ENCODE peak calls at places on chromosomes 4 and X, in six cellular contexts. Y, S, U, W, E and F are unnamed samples.
A peak's percentile ranks its signal among the peaks of the same experiment; 100 is the strongest.

GRCh38 chrX:107288676-107289075 is 82.3 kb downstream of the DNAAF6 start:
- DNase-seq in Y (no peak), S (no peak), U (no peak), W (no peak), E (no peak), F (no peak)

GRCh38 chrX:49191033-49191871 is 5.1 kb upstream of the PRICKLE3 start:
- DNase-seq in U (peak; percentile 81), S (peak; percentile 99), Y (peak; percentile 96), W (peak; percentile 91), E (peak; percentile 86), F (peak; percentile 98)

GRCh38 chr4:31175242-31175910 is 455.2 kb downstream of the PCDH7 start:
- DNase-seq in W (no peak), S (peak; percentile 30), E (no peak), Y (no peak), U (no peak), F (no peak)

GRCh38 chr4:21415728-21416127 is 532.8 kb downstream of the KCNIP4 start:
- DNase-seq in Y (no peak), W (no peak), S (no peak), U (no peak), E (no peak), F (no peak)

GRCh38 chr4:128558896-128559669 is 250.4 kb upstream of the JADE1 start:
- DNase-seq in Y (no peak), U (no peak), W (no peak), S (no peak), E (no peak), F (no peak)

GRCh38 chrX:141857479-141857878 is 19.4 kb downstream of the MAGEC3 start:
- DNase-seq in U (no peak), S (no peak), E (no peak), W (no peak), Y (no peak), F (no peak)

GRCh38 chr4:34814266-34814665 is 1430.0 kb downstream of the ARAP2 start:
- DNase-seq in Y (no peak), W (no peak), E (no peak), S (no peak), U (no peak), F (no peak)

GRCh38 chrX:103520391-103520790 is 1.1 kb upstream of the RAB40A start:
- DNase-seq in S (no peak), U (no peak), Y (no peak), E (no peak), W (no peak), F (no peak)

GRCh38 chr4:3769642-3770184 is 3.5 kb downstream of the ADRA2C start:
- DNase-seq in W (no peak), S (no peak), E (no peak), U (no peak), Y (no peak), F (no peak)

GRCh38 chr4:106583567-106583966 is 215.0 kb upstream of the GIMD1 start:
- DNase-seq in Y (no peak), E (no peak), W (no peak), U (no peak), S (peak; percentile 45), F (no peak)

GRCh38 chr4:946517-947471 is 14.5 kb downstream of the TMEM175 start:
- DNase-seq in S (no peak), E (no peak), W (no peak), Y (peak; percentile 16), U (no peak), F (no peak)

GRCh38 chr4:173332963-173333657 is 1.0 kb downstream of the HMGB2 start:
- DNase-seq in W (no peak), U (no peak), E (no peak), S (no peak), Y (no peak), F (peak; percentile 33)

GRCh38 chr4:4559596-4559995 is 17.7 kb upstream of the STX18 start:
- DNase-seq in S (no peak), U (no peak), W (no peak), Y (no peak), E (no peak), F (no peak)

GRCh38 chr4:3261411-3262207 is 12.7 kb downstream of the MSANTD1 start:
- DNase-seq in E (no peak), U (peak; percentile 6), S (no peak), Y (no peak), W (no peak), F (no peak)

GRCh38 chr4:186192068-186192751 is 843 bp downstream of the CYP4V2 start:
- DNase-seq in Y (peak; percentile 78), W (peak; percentile 33), U (peak; percentile 43), E (peak; percentile 17), S (peak; percentile 26), F (no peak)

GRCh38 chr4:85606505-85606904 is 131.6 kb downstream of the ARHGAP24 start:
- DNase-seq in Y (no peak), S (no peak), E (peak; percentile 1), U (no peak), W (no peak), F (no peak)

GRCh38 chr4:109730294-109731051 is 603 bp upstream of the PLA2G12A start:
- DNase-seq in E (peak; percentile 11), U (peak; percentile 61), Y (peak; percentile 81), S (peak; percentile 33), W (no peak), F (no peak)

GRCh38 chr4:125735107-125735506 is 420.4 kb downstream of the FAT4 start:
- DNase-seq in E (no peak), S (peak; percentile 88), Y (no peak), U (no peak), W (no peak), F (no peak)

GRCh38 chr4:71230613-71231012 is 108.2 kb upstream of the SLC4A4 start:
- DNase-seq in U (no peak), S (no peak), W (no peak), E (no peak), Y (no peak), F (no peak)

GRCh38 chr4:48297447-48297846 is 27.8 kb upstream of the TEC start:
- DNase-seq in S (no peak), U (no peak), E (no peak), W (no peak), Y (no peak), F (no peak)